ENCODE peak calls at places on chromosomes 7 and 10, in five cellular contexts. One of them, this sample, is unnamed.

GRCh38 chr10:16967000-16967865 is 150.0 kb upstream of the RSU1 start:
- DNase-seq in PC-9: no peak
- DNase-seq in M059J: peak; percentile 74
- DNase-seq in activated T-cell treated with anti-CD3 and anti-CD28 coated beads for 48 hours: no peak
- DNase-seq in HFFc6: peak; percentile 33
- DNase-seq in this sample: no peak

GRCh38 chr7:22943997-22944396 is 69.9 kb downstream of the HYCC1 start:
- DNase-seq in HFFc6: peak; percentile 65
- DNase-seq in PC-9: no peak
- DNase-seq in M059J: no peak
- DNase-seq in activated T-cell treated with anti-CD3 and anti-CD28 coated beads for 48 hours: no peak
- DNase-seq in this sample: no peak

GRCh38 chr10:117005454-117006055 is 568 bp upstream of the SHTN1 start:
- DNase-seq in HFFc6: no peak
- DNase-seq in M059J: peak; percentile 9
- DNase-seq in PC-9: peak; percentile 24
- DNase-seq in activated T-cell treated with anti-CD3 and anti-CD28 coated beads for 48 hours: no peak
- DNase-seq in this sample: no peak

GRCh38 chr10:48444266-48444665 is 137.8 kb downstream of the MAPK8 start:
- DNase-seq in PC-9: no peak
- DNase-seq in activated T-cell treated with anti-CD3 and anti-CD28 coated beads for 48 hours: no peak
- DNase-seq in M059J: peak; percentile 57
- DNase-seq in HFFc6: peak; percentile 49
- DNase-seq in this sample: no peak

GRCh38 chr10:17989908-17990767 is 38.4 kb downstream of the SLC39A12 start:
- DNase-seq in M059J: peak; percentile 82
- DNase-seq in HFFc6: peak; percentile 65
- DNase-seq in activated T-cell treated with anti-CD3 and anti-CD28 coated beads for 48 hours: no peak
- DNase-seq in PC-9: no peak
- DNase-seq in this sample: no peak

GRCh38 chr10:26540601-26541000 is 102.5 kb downstream of the APBB1IP start:
- DNase-seq in PC-9: no peak
- DNase-seq in HFFc6: no peak
- DNase-seq in activated T-cell treated with anti-CD3 and anti-CD28 coated beads for 48 hours: no peak
- DNase-seq in M059J: peak; percentile 21
- DNase-seq in this sample: no peak

GRCh38 chr7:55120501-55121198 is 101.8 kb downstream of the EGFR start:
- DNase-seq in PC-9: peak; percentile 71
- DNase-seq in M059J: no peak
- DNase-seq in activated T-cell treated with anti-CD3 and anti-CD28 coated beads for 48 hours: no peak
- DNase-seq in HFFc6: peak; percentile 58
- DNase-seq in this sample: no peak

GRCh38 chr7:155840262-155840885 is 28.1 kb upstream of the SHH start:
- DNase-seq in M059J: no peak
- DNase-seq in HFFc6: no peak
- DNase-seq in PC-9: no peak
- DNase-seq in activated T-cell treated with anti-CD3 and anti-CD28 coated beads for 48 hours: no peak
- DNase-seq in this sample: no peak

GRCh38 chr10:51743146-51743545 is 43.8 kb upstream of the CSTF2T start:
- DNase-seq in activated T-cell treated with anti-CD3 and anti-CD28 coated beads for 48 hours: no peak
- DNase-seq in PC-9: no peak
- DNase-seq in HFFc6: no peak
- DNase-seq in M059J: peak; percentile 1
- DNase-seq in this sample: no peak

GRCh38 chr7:114086906-114087651 is 168.3 kb upstream of the PPP1R3A start:
- DNase-seq in PC-9: peak; percentile 29
- DNase-seq in M059J: peak; percentile 1
- DNase-seq in activated T-cell treated with anti-CD3 and anti-CD28 coated beads for 48 hours: no peak
- DNase-seq in HFFc6: no peak
- DNase-seq in this sample: no peak

GRCh38 chr10:70835895-70836294 is 20.1 kb downstream of the SGPL1 start:
- DNase-seq in M059J: peak; percentile 17
- DNase-seq in activated T-cell treated with anti-CD3 and anti-CD28 coated beads for 48 hours: no peak
- DNase-seq in HFFc6: peak; percentile 57
- DNase-seq in PC-9: no peak
- DNase-seq in this sample: no peak

GRCh38 chr7:137636376-137636775 is 210.4 kb downstream of the DGKI start:
- DNase-seq in PC-9: no peak
- DNase-seq in activated T-cell treated with anti-CD3 and anti-CD28 coated beads for 48 hours: no peak
- DNase-seq in HFFc6: no peak
- DNase-seq in M059J: peak; percentile 28
- DNase-seq in this sample: no peak

GRCh38 chr7:19971941-19972340 is 198.5 kb upstream of the TMEM196 start:
- DNase-seq in HFFc6: no peak
- DNase-seq in PC-9: no peak
- DNase-seq in M059J: no peak
- DNase-seq in activated T-cell treated with anti-CD3 and anti-CD28 coated beads for 48 hours: no peak
- DNase-seq in this sample: no peak

GRCh38 chr7:152893801-152894294 is 134.3 kb downstream of the ACTR3B start:
- DNase-seq in PC-9: no peak
- DNase-seq in activated T-cell treated with anti-CD3 and anti-CD28 coated beads for 48 hours: no peak
- DNase-seq in M059J: no peak
- DNase-seq in HFFc6: no peak
- DNase-seq in this sample: no peak

GRCh38 chr7:134787720-134788119 is 8.3 kb downstream of the CALD1 start:
- DNase-seq in PC-9: no peak
- DNase-seq in HFFc6: no peak
- DNase-seq in M059J: no peak
- DNase-seq in activated T-cell treated with anti-CD3 and anti-CD28 coated beads for 48 hours: no peak
- DNase-seq in this sample: no peak

GRCh38 chr7:151885202-151885580 is 8.3 kb upstream of the PRKAG2 start:
- DNase-seq in PC-9: no peak
- DNase-seq in activated T-cell treated with anti-CD3 and anti-CD28 coated beads for 48 hours: no peak
- DNase-seq in HFFc6: no peak
- DNase-seq in M059J: no peak
- DNase-seq in this sample: no peak

GRCh38 chr7:96004598-96004997 is 232.2 kb downstream of the DYNC1I1 start:
- DNase-seq in PC-9: no peak
- DNase-seq in M059J: peak; percentile 9
- DNase-seq in HFFc6: no peak
- DNase-seq in activated T-cell treated with anti-CD3 and anti-CD28 coated beads for 48 hours: no peak
- DNase-seq in this sample: no peak

GRCh38 chr10:77899080-77899477 is 27.5 kb downstream of the DLG5 start:
- DNase-seq in activated T-cell treated with anti-CD3 and anti-CD28 coated beads for 48 hours: no peak
- DNase-seq in M059J: peak; percentile 96
- DNase-seq in HFFc6: peak; percentile 82
- DNase-seq in PC-9: peak; percentile 90
- DNase-seq in this sample: no peak

GRCh38 chr10:96791902-96792301 is 40.2 kb upstream of the LCOR start:
- DNase-seq in M059J: no peak
- DNase-seq in PC-9: no peak
- DNase-seq in HFFc6: no peak
- DNase-seq in activated T-cell treated with anti-CD3 and anti-CD28 coated beads for 48 hours: no peak
- DNase-seq in this sample: no peak

GRCh38 chr10:112735041-112735690 is 214.9 kb upstream of the TCF7L2 start:
- DNase-seq in M059J: no peak
- DNase-seq in HFFc6: no peak
- DNase-seq in PC-9: no peak
- DNase-seq in activated T-cell treated with anti-CD3 and anti-CD28 coated beads for 48 hours: no peak
- DNase-seq in this sample: no peak

GRCh38 chr7:66920256-66920655 is 769 bp upstream of the TMEM248 start:
- DNase-seq in PC-9: no peak
- DNase-seq in HFFc6: no peak
- DNase-seq in M059J: no peak
- DNase-seq in activated T-cell treated with anti-CD3 and anti-CD28 coated beads for 48 hours: no peak
- DNase-seq in this sample: no peak

GRCh38 chr7:69932034-69932628 is 333.9 kb downstream of the AUTS2 start:
- DNase-seq in activated T-cell treated with anti-CD3 and anti-CD28 coated beads for 48 hours: no peak
- DNase-seq in HFFc6: no peak
- DNase-seq in PC-9: no peak
- DNase-seq in M059J: peak; percentile 33
- DNase-seq in this sample: no peak

GRCh38 chr10:71720304-71720672 is 710 bp upstream of the C10orf105 start:
- DNase-seq in activated T-cell treated with anti-CD3 and anti-CD28 coated beads for 48 hours: no peak
- DNase-seq in M059J: no peak
- DNase-seq in HFFc6: no peak
- DNase-seq in PC-9: no peak
- DNase-seq in this sample: no peak

GRCh38 chr10:8144496-8144895 is 90.0 kb downstream of the GATA3 start:
- DNase-seq in PC-9: no peak
- DNase-seq in M059J: no peak
- DNase-seq in activated T-cell treated with anti-CD3 and anti-CD28 coated beads for 48 hours: no peak
- DNase-seq in HFFc6: no peak
- DNase-seq in this sample: no peak

GRCh38 chr7:79453266-79453557 is 255 bp downstream of the MAGI2 start:
- DNase-seq in activated T-cell treated with anti-CD3 and anti-CD28 coated beads for 48 hours: no peak
- DNase-seq in PC-9: no peak
- DNase-seq in M059J: no peak
- DNase-seq in HFFc6: no peak
- DNase-seq in this sample: no peak

GRCh38 chr7:130865408-130866236 is 131.6 kb upstream of the KLF14 start:
- DNase-seq in PC-9: no peak
- DNase-seq in HFFc6: no peak
- DNase-seq in activated T-cell treated with anti-CD3 and anti-CD28 coated beads for 48 hours: no peak
- DNase-seq in M059J: peak; percentile 59
- DNase-seq in this sample: no peak

GRCh38 chr10:51748959-51749358 is 49.6 kb upstream of the CSTF2T start:
- DNase-seq in M059J: no peak
- DNase-seq in activated T-cell treated with anti-CD3 and anti-CD28 coated beads for 48 hours: no peak
- DNase-seq in HFFc6: no peak
- DNase-seq in PC-9: no peak
- DNase-seq in this sample: no peak

GRCh38 chr7:135620980-135621850 is 41.1 kb upstream of the STMP1 start:
- DNase-seq in HFFc6: peak; percentile 84
- DNase-seq in activated T-cell treated with anti-CD3 and anti-CD28 coated beads for 48 hours: no peak
- DNase-seq in PC-9: peak; percentile 26
- DNase-seq in M059J: peak; percentile 83
- DNase-seq in this sample: no peak

GRCh38 chr7:42876182-42877068 is 35.4 kb downstream of the C7orf25 start:
- DNase-seq in activated T-cell treated with anti-CD3 and anti-CD28 coated beads for 48 hours: peak; percentile 51
- DNase-seq in HFFc6: peak; percentile 48
- DNase-seq in PC-9: peak; percentile 59
- DNase-seq in M059J: peak; percentile 72
- DNase-seq in this sample: no peak

GRCh38 chr10:126592901-126593300 is 77.6 kb downstream of the C10orf90 start:
- DNase-seq in PC-9: no peak
- DNase-seq in HFFc6: no peak
- DNase-seq in M059J: no peak
- DNase-seq in activated T-cell treated with anti-CD3 and anti-CD28 coated beads for 48 hours: no peak
- DNase-seq in this sample: no peak

GRCh38 chr10:104256335-104257080 is 1.8 kb downstream of the GSTO1 start:
- DNase-seq in PC-9: no peak
- DNase-seq in activated T-cell treated with anti-CD3 and anti-CD28 coated beads for 48 hours: no peak
- DNase-seq in HFFc6: no peak
- DNase-seq in M059J: peak; percentile 24
- DNase-seq in this sample: no peak

GRCh38 chr7:119664601-119665000 is 608.4 kb upstream of the KCND2 start:
- DNase-seq in HFFc6: peak; percentile 12
- DNase-seq in activated T-cell treated with anti-CD3 and anti-CD28 coated beads for 48 hours: no peak
- DNase-seq in M059J: peak; percentile 29
- DNase-seq in PC-9: no peak
- DNase-seq in this sample: no peak

GRCh38 chr10:70866424-70866823 is 21.9 kb downstream of the PCBD1 start:
- DNase-seq in PC-9: peak; percentile 69
- DNase-seq in activated T-cell treated with anti-CD3 and anti-CD28 coated beads for 48 hours: no peak
- DNase-seq in M059J: peak; percentile 48
- DNase-seq in HFFc6: no peak
- DNase-seq in this sample: no peak

This sample was measured in T-helper 22 cell.